ENCODE peak calls at places on chromosomes 7 and 10, in five cellular contexts. D is IMR-90, L is cardiac muscle cell, M is spleen, E is endodermal cell. C is an unnamed sample.

GRCh38 chr10:43372751-43373445 is 1.5 kb downstream of the FXYD4 start:
- DNase-seq in D (no peak), L (no peak), M (peak; percentile 25), E (no peak), C (no peak)

GRCh38 chr7:48078470-48078869 is 10.6 kb upstream of the UPP1 start:
- DNase-seq in D (no peak), L (no peak), M (no peak), E (no peak), C (no peak)

GRCh38 chr10:126004752-126005151 is 108.4 kb downstream of the FANK1 start:
- DNase-seq in D (no peak), L (no peak), M (no peak), E (no peak), C (no peak)

GRCh38 chr7:13115157-13115772 is 427.8 kb downstream of the ARL4A start:
- DNase-seq in D (peak; percentile 16), L (peak; percentile 48), M (no peak), E (peak; percentile 55), C (no peak)

GRCh38 chr7:31938650-31939049 is 131.6 kb downstream of the PDE1C start:
- DNase-seq in D (peak; percentile 45), L (no peak), M (no peak), E (no peak), C (no peak)

GRCh38 chr7:6579446-6579845 is 2.2 kb downstream of the ZDHHC4 start:
- DNase-seq in D (peak; percentile 42), L (no peak), M (no peak), E (peak; percentile 69), C (no peak)

GRCh38 chr10:12179616-12180015 is 16.1 kb downstream of the NUDT5 start:
- DNase-seq in D (no peak), L (no peak), M (no peak), E (no peak), C (no peak)

GRCh38 chr7:118245267-118246040 is 20.9 kb downstream of the ANKRD7 start:
- DNase-seq in D (no peak), L (no peak), M (no peak), E (no peak), C (no peak)

GRCh38 chr10:13276749-13277394 is 23.0 kb downstream of the PHYH start:
- DNase-seq in D (peak; percentile 41), L (peak; percentile 52), M (no peak), E (no peak), C (no peak)

GRCh38 chr7:47672267-47672920 is 90.5 kb upstream of the TNS3 start:
- DNase-seq in D (no peak), L (no peak), M (no peak), E (no peak), C (no peak)

GRCh38 chr10:18610517-18610916 is 40.9 kb downstream of the NSUN6 start:
- DNase-seq in D (peak; percentile 87), L (peak; percentile 87), M (no peak), E (peak; percentile 52), C (no peak)

GRCh38 chr10:18608581-18608980 is 42.8 kb downstream of the NSUN6 start:
- DNase-seq in D (no peak), L (no peak), M (no peak), E (no peak), C (no peak)

GRCh38 chr10:18607503-18607902 is 43.9 kb downstream of the NSUN6 start:
- DNase-seq in D (peak; percentile 89), L (peak; percentile 89), M (no peak), E (no peak), C (no peak)

GRCh38 chr10:18606051-18606730 is 45.2 kb downstream of the NSUN6 start:
- DNase-seq in D (no peak), L (peak; percentile 32), M (no peak), E (no peak), C (no peak)

DNA sequence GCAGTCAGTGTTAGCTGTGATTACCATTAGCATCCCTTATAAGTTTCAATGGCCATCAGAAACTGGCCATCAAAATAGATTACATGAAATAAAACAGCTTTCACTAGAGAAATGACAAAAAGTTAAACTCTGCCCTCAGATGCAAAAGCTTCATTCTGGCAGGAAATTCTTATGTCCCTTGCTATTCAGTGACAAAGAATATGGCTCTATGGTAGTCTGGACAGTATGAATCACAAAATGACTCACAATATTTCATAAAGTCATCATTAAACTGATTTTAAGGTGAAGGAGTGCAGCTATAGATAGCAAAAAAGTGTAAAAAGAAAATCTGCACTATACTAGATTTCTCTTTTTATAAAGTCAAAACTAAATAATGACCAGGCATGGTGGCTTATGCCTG is 43.4 kb downstream of the NSUN6 start:
- DNase-seq in D (peak; percentile 31), L (no peak), M (no peak), E (no peak), C (no peak)
- H3K27ac ChIP-seq in D (no peak overlapping the region), L (no peak overlapping the region), M (no peak overlapping the region), E (no peak overlapping the region), C (no peak overlapping the region)

GRCh38 chr10:71849461-71849908 is 1.6 kb downstream of the PSAP start:
- DNase-seq in D (no peak), L (no peak), M (peak; percentile 62), E (no peak), C (no peak)
- H3K4me3 ChIP-seq in D (no peak overlapping the region), L (no peak overlapping the region), M (peak overlapping the region; percentile 86), E (peak overlapping the region; percentile 99), C (peak overlapping the region; percentile 96)

DNA sequence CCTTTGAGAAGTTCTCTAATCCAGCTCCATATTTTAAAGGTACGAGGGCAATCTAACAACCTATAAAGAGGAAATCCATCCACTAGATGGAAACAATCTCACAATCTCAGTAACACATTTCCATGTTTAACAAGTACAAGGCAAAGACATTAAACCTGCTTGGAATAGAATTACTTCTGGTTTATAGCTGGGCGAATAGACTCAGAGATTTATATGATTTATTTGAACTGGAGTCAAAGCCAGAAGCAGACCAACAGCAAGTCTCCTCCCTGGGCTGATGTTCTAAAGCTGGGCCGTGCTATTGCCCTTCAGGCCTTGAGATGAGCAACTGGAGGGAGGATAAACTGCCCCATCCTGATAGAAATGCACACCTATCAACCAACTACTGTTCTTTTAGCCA is 25.3 kb downstream of the SLC26A3 start:
- DNase-seq in D (no peak), L (no peak), M (no peak), E (no peak), C (no peak)
- H3K27ac ChIP-seq in D (no peak overlapping the region), L (no peak overlapping the region), M (no peak overlapping the region), E (no peak overlapping the region), C (no peak overlapping the region)

DNA sequence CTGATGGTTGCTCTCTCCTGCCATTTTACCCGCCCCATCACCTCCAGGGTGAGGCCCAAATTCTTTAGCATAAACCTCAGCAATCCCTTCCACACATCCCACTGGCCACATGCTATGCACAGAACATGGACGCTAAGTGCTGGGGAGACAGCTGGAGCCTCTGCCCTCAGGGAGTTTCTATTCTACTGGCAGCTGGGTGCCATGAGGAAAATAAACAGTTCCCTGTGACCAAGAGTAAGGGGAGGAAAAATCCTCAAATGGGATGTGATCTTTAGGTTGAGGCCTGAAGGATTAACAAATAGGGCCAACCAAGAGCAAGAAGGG is 1.2 kb downstream of the PARP12 start:
- DNase-seq in D (no peak), L (peak; percentile 24), M (no peak), E (no peak), C (no peak)
- H3K4me3 ChIP-seq in D (no peak overlapping the region), L (no peak overlapping the region), M (peak overlapping the region; percentile 88), E (no peak overlapping the region), C (peak overlapping the region; percentile 85)